ENCODE peak calls at places on chromosomes 5 and 9, in ten cellular contexts. One of them, this sample, is unnamed.

GRCh38 chr5:144205141-144205551 is 34.5 kb downstream of the KCTD16 start:
- DNase-seq in IMR-90: peak; percentile 50
- DNase-seq in choroid plexus epithelial cell: peak; percentile 48
- DNase-seq in left ventricle myocardium inferior: peak; percentile 17
- DNase-seq in A549: peak; percentile 34
- DNase-seq in foreskin fibroblast: peak; percentile 65
- DNase-seq in AG10803: peak; percentile 52
- DNase-seq in HepG2: no peak
- DNase-seq in right lobe of liver: no peak
- DNase-seq in astrocyte of the spinal cord: peak; percentile 47
- DNase-seq in this sample: peak; percentile 38

GRCh38 chr9:114484854-114485443 is 20.3 kb downstream of the WHRN start:
- DNase-seq in IMR-90: peak; percentile 87
- DNase-seq in choroid plexus epithelial cell: peak; percentile 78
- DNase-seq in left ventricle myocardium inferior: no peak
- DNase-seq in A549: peak; percentile 18
- DNase-seq in foreskin fibroblast: peak; percentile 60
- DNase-seq in AG10803: peak; percentile 72
- DNase-seq in HepG2: no peak
- DNase-seq in right lobe of liver: no peak
- DNase-seq in astrocyte of the spinal cord: peak; percentile 51
- DNase-seq in this sample: peak; percentile 73

GRCh38 chr9:94870793-94871558 is 144.5 kb downstream of the AOPEP start:
- DNase-seq in IMR-90: no peak
- DNase-seq in choroid plexus epithelial cell: no peak
- DNase-seq in left ventricle myocardium inferior: peak; percentile 65
- DNase-seq in A549: peak; percentile 73
- DNase-seq in foreskin fibroblast: peak; percentile 44
- DNase-seq in AG10803: peak; percentile 76
- DNase-seq in HepG2: no peak
- DNase-seq in right lobe of liver: no peak
- DNase-seq in astrocyte of the spinal cord: no peak
- DNase-seq in this sample: peak; percentile 90

GRCh38 chr5:7828269-7828668 is 22.7 kb downstream of the CFAP90 start:
- DNase-seq in IMR-90: no peak
- DNase-seq in choroid plexus epithelial cell: no peak
- DNase-seq in left ventricle myocardium inferior: peak; percentile 63
- DNase-seq in A549: no peak
- DNase-seq in foreskin fibroblast: no peak
- DNase-seq in AG10803: no peak
- DNase-seq in HepG2: no peak
- DNase-seq in right lobe of liver: no peak
- DNase-seq in astrocyte of the spinal cord: no peak
- DNase-seq in this sample: no peak

GRCh38 chr9:33202552-33203300 is 35.6 kb upstream of the B4GALT1 start:
- DNase-seq in IMR-90: peak; percentile 69
- DNase-seq in choroid plexus epithelial cell: peak; percentile 91
- DNase-seq in left ventricle myocardium inferior: peak; percentile 69
- DNase-seq in A549: no peak
- DNase-seq in foreskin fibroblast: peak; percentile 84
- DNase-seq in AG10803: peak; percentile 91
- DNase-seq in HepG2: no peak
- DNase-seq in right lobe of liver: no peak
- DNase-seq in astrocyte of the spinal cord: peak; percentile 71
- DNase-seq in this sample: peak; percentile 90

GRCh38 chr5:146426853-146427618 is 20.1 kb upstream of the TCERG1 start:
- DNase-seq in IMR-90: peak; percentile 52
- DNase-seq in choroid plexus epithelial cell: peak; percentile 68
- DNase-seq in left ventricle myocardium inferior: no peak
- DNase-seq in A549: peak; percentile 34
- DNase-seq in foreskin fibroblast: peak; percentile 64
- DNase-seq in AG10803: peak; percentile 54
- DNase-seq in HepG2: peak; percentile 39
- DNase-seq in right lobe of liver: no peak
- DNase-seq in astrocyte of the spinal cord: peak; percentile 50
- DNase-seq in this sample: peak; percentile 52

GRCh38 chr9:136619742-136620440 is 42.8 kb upstream of the EGFL7 start:
- DNase-seq in IMR-90: peak; percentile 51
- DNase-seq in choroid plexus epithelial cell: peak; percentile 89
- DNase-seq in left ventricle myocardium inferior: peak; percentile 67
- DNase-seq in A549: no peak
- DNase-seq in foreskin fibroblast: peak; percentile 28
- DNase-seq in AG10803: no peak
- DNase-seq in HepG2: peak; percentile 65
- DNase-seq in right lobe of liver: peak; percentile 98
- DNase-seq in astrocyte of the spinal cord: peak; percentile 27
- DNase-seq in this sample: peak; percentile 69

GRCh38 chr5:5078009-5078897 is 61.9 kb upstream of the ADAMTS16 start:
- DNase-seq in IMR-90: no peak
- DNase-seq in choroid plexus epithelial cell: no peak
- DNase-seq in left ventricle myocardium inferior: no peak
- DNase-seq in A549: no peak
- DNase-seq in foreskin fibroblast: peak; percentile 0
- DNase-seq in AG10803: no peak
- DNase-seq in HepG2: no peak
- DNase-seq in right lobe of liver: no peak
- DNase-seq in astrocyte of the spinal cord: no peak
- DNase-seq in this sample: no peak

GRCh38 chr5:7960142-7960541 is 91.2 kb downstream of the MTRR start:
- DNase-seq in IMR-90: no peak
- DNase-seq in choroid plexus epithelial cell: no peak
- DNase-seq in left ventricle myocardium inferior: no peak
- DNase-seq in A549: no peak
- DNase-seq in foreskin fibroblast: no peak
- DNase-seq in AG10803: no peak
- DNase-seq in HepG2: no peak
- DNase-seq in right lobe of liver: no peak
- DNase-seq in astrocyte of the spinal cord: no peak
- DNase-seq in this sample: no peak

GRCh38 chr5:116600876-116601275 is 26.3 kb upstream of the SEMA6A start:
- DNase-seq in IMR-90: peak; percentile 9
- DNase-seq in choroid plexus epithelial cell: peak; percentile 61
- DNase-seq in left ventricle myocardium inferior: no peak
- DNase-seq in A549: no peak
- DNase-seq in foreskin fibroblast: peak; percentile 46
- DNase-seq in AG10803: peak; percentile 2
- DNase-seq in HepG2: no peak
- DNase-seq in right lobe of liver: no peak
- DNase-seq in astrocyte of the spinal cord: peak; percentile 65
- DNase-seq in this sample: peak; percentile 18

GRCh38 chr9:137647096-137647709 is 28.4 kb downstream of the EHMT1 start:
- DNase-seq in IMR-90: no peak
- DNase-seq in choroid plexus epithelial cell: no peak
- DNase-seq in left ventricle myocardium inferior: peak; percentile 0
- DNase-seq in A549: no peak
- DNase-seq in foreskin fibroblast: no peak
- DNase-seq in AG10803: no peak
- DNase-seq in HepG2: no peak
- DNase-seq in right lobe of liver: no peak
- DNase-seq in astrocyte of the spinal cord: no peak
- DNase-seq in this sample: no peak
- H3K4me3 ChIP-seq in IMR-90: no peak overlapping the region
- H3K4me3 ChIP-seq in choroid plexus epithelial cell: no peak overlapping the region
- H3K4me3 ChIP-seq in left ventricle myocardium inferior: no peak overlapping the region
- H3K4me3 ChIP-seq in A549: no peak overlapping the region
- H3K4me3 ChIP-seq in foreskin fibroblast: no peak overlapping the region
- H3K4me3 ChIP-seq in AG10803: no peak overlapping the region
- H3K4me3 ChIP-seq in HepG2: no peak overlapping the region
- H3K4me3 ChIP-seq in right lobe of liver: no peak overlapping the region
- H3K4me3 ChIP-seq in astrocyte of the spinal cord: no peak overlapping the region
- H3K4me3 ChIP-seq in this sample: no peak overlapping the region

GRCh38 chr9:109342878-109343277 is 22.0 kb upstream of the EPB41L4B start:
- DNase-seq in IMR-90: no peak
- DNase-seq in choroid plexus epithelial cell: no peak
- DNase-seq in left ventricle myocardium inferior: no peak
- DNase-seq in A549: no peak
- DNase-seq in foreskin fibroblast: no peak
- DNase-seq in AG10803: no peak
- DNase-seq in HepG2: no peak
- DNase-seq in right lobe of liver: no peak
- DNase-seq in astrocyte of the spinal cord: no peak
- DNase-seq in this sample: no peak
- TF ChIP-seq CTCF in IMR-90: no peak
- TF ChIP-seq CTCF in choroid plexus epithelial cell: no peak
- TF ChIP-seq CTCF in left ventricle myocardium inferior: no peak
- TF ChIP-seq CTCF in A549: no peak
- TF ChIP-seq CTCF in foreskin fibroblast: no peak
- TF ChIP-seq CTCF in AG10803: no peak
- TF ChIP-seq CTCF in HepG2: no peak
- TF ChIP-seq CTCF in right lobe of liver: no peak
- TF ChIP-seq CTCF in astrocyte of the spinal cord: no peak
- TF ChIP-seq CTCF in this sample: no peak

GRCh38 chr5:160188151-160188967 is 40.9 kb upstream of the FABP6 start:
- DNase-seq in IMR-90: peak; percentile 82
- DNase-seq in choroid plexus epithelial cell: peak; percentile 73
- DNase-seq in left ventricle myocardium inferior: peak; percentile 75
- DNase-seq in A549: peak; percentile 27
- DNase-seq in foreskin fibroblast: peak; percentile 76
- DNase-seq in AG10803: peak; percentile 65
- DNase-seq in HepG2: no peak
- DNase-seq in right lobe of liver: peak; percentile 49
- DNase-seq in astrocyte of the spinal cord: peak; percentile 47
- DNase-seq in this sample: peak; percentile 88
- H3K4me3 ChIP-seq in IMR-90: peak overlapping the region; percentile 22
- H3K4me3 ChIP-seq in choroid plexus epithelial cell: peak overlapping the region; percentile 63
- H3K4me3 ChIP-seq in left ventricle myocardium inferior: peak overlapping the region; percentile 69
- H3K4me3 ChIP-seq in A549: peak overlapping the region; percentile 24
- H3K4me3 ChIP-seq in foreskin fibroblast: peak overlapping the region; percentile 44
- H3K4me3 ChIP-seq in AG10803: peak overlapping the region; percentile 55
- H3K4me3 ChIP-seq in HepG2: peak overlapping the region; percentile 40
- H3K4me3 ChIP-seq in right lobe of liver: peak overlapping the region; percentile 46
- H3K4me3 ChIP-seq in astrocyte of the spinal cord: peak overlapping the region; percentile 27
- H3K4me3 ChIP-seq in this sample: peak overlapping the region; percentile 55

GRCh38 chr9:124675261-124676158 is 95.6 kb downstream of the NR6A1 start:
- DNase-seq in IMR-90: no peak
- DNase-seq in choroid plexus epithelial cell: no peak
- DNase-seq in left ventricle myocardium inferior: no peak
- DNase-seq in A549: no peak
- DNase-seq in foreskin fibroblast: no peak
- DNase-seq in AG10803: peak; percentile 25
- DNase-seq in HepG2: no peak
- DNase-seq in right lobe of liver: no peak
- DNase-seq in astrocyte of the spinal cord: no peak
- DNase-seq in this sample: no peak

GRCh38 chr9:124674651-124675050 is 96.5 kb downstream of the NR6A1 start:
- DNase-seq in IMR-90: no peak
- DNase-seq in choroid plexus epithelial cell: no peak
- DNase-seq in left ventricle myocardium inferior: no peak
- DNase-seq in A549: no peak
- DNase-seq in foreskin fibroblast: no peak
- DNase-seq in AG10803: no peak
- DNase-seq in HepG2: no peak
- DNase-seq in right lobe of liver: no peak
- DNase-seq in astrocyte of the spinal cord: no peak
- DNase-seq in this sample: no peak

GRCh38 chr9:124676159-124676551 is 95.0 kb downstream of the NR6A1 start:
- DNase-seq in IMR-90: no peak
- DNase-seq in choroid plexus epithelial cell: no peak
- DNase-seq in left ventricle myocardium inferior: no peak
- DNase-seq in A549: no peak
- DNase-seq in foreskin fibroblast: peak; percentile 9
- DNase-seq in AG10803: peak; percentile 55
- DNase-seq in HepG2: no peak
- DNase-seq in right lobe of liver: peak; percentile 53
- DNase-seq in astrocyte of the spinal cord: no peak
- DNase-seq in this sample: no peak

GRCh38 chr9:124671861-124672260 is 99.2 kb downstream of the NR6A1 start:
- DNase-seq in IMR-90: no peak
- DNase-seq in choroid plexus epithelial cell: no peak
- DNase-seq in left ventricle myocardium inferior: no peak
- DNase-seq in A549: no peak
- DNase-seq in foreskin fibroblast: no peak
- DNase-seq in AG10803: no peak
- DNase-seq in HepG2: no peak
- DNase-seq in right lobe of liver: no peak
- DNase-seq in astrocyte of the spinal cord: no peak
- DNase-seq in this sample: no peak

DNA sequence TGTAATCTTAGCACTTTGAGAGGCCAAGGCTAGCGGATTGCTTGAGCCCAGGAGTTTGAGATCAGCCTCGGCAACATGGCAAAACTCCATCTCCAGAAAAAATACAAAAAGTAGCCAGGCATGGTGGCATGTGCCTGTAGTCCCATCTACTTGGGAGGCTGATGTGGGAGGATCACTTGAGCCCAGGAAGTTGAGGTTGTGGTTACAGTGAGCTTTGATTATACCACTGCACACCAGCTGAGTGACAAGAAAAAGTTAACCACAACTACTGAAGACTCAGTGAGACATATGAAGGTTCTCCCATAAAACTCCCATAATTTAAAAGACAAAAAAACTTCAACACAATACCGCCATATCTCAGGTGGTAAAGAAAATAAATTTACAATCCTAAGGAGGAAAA is 98.0 kb downstream of the NR6A1 start:
- DNase-seq in IMR-90: no peak
- DNase-seq in choroid plexus epithelial cell: no peak
- DNase-seq in left ventricle myocardium inferior: no peak
- DNase-seq in A549: no peak
- DNase-seq in foreskin fibroblast: no peak
- DNase-seq in AG10803: no peak
- DNase-seq in HepG2: no peak
- DNase-seq in right lobe of liver: no peak
- DNase-seq in astrocyte of the spinal cord: no peak
- DNase-seq in this sample: no peak
- TF ChIP-seq CTCF in IMR-90: no peak
- TF ChIP-seq CTCF in choroid plexus epithelial cell: no peak
- TF ChIP-seq CTCF in left ventricle myocardium inferior: no peak
- TF ChIP-seq CTCF in A549: no peak
- TF ChIP-seq CTCF in foreskin fibroblast: no peak
- TF ChIP-seq CTCF in AG10803: no peak
- TF ChIP-seq CTCF in HepG2: no peak
- TF ChIP-seq CTCF in right lobe of liver: no peak
- TF ChIP-seq CTCF in astrocyte of the spinal cord: no peak
- TF ChIP-seq CTCF in this sample: no peak

DNA sequence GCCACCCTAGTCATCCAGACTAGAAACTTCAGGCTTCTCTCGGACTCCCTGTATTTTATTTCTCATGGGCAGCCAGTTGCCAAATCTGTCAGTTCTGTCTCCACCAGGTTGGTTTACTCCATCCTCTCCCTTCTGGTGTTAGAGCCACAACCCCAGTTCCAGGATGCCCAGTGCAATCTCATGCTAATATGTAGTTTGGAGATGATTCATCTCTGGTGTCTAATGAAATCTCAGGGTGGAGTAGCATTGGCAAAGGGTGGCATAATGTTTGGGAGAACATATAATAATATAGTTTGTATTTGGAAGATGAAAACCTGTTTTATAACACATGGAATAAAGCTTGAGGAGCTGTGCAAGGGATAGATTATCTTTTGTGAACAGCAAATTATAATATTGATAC is 30.2 kb downstream of the SLC46A2 start:
- DNase-seq in IMR-90: no peak
- DNase-seq in choroid plexus epithelial cell: no peak
- DNase-seq in left ventricle myocardium inferior: no peak
- DNase-seq in A549: no peak
- DNase-seq in foreskin fibroblast: peak; percentile 30
- DNase-seq in AG10803: no peak
- DNase-seq in HepG2: no peak
- DNase-seq in right lobe of liver: no peak
- DNase-seq in astrocyte of the spinal cord: no peak
- DNase-seq in this sample: no peak
- H3K4me3 ChIP-seq in IMR-90: no peak overlapping the region
- H3K4me3 ChIP-seq in choroid plexus epithelial cell: no peak overlapping the region
- H3K4me3 ChIP-seq in left ventricle myocardium inferior: no peak overlapping the region
- H3K4me3 ChIP-seq in A549: no peak overlapping the region
- H3K4me3 ChIP-seq in foreskin fibroblast: no peak overlapping the region
- H3K4me3 ChIP-seq in AG10803: no peak overlapping the region
- H3K4me3 ChIP-seq in HepG2: no peak overlapping the region
- H3K4me3 ChIP-seq in right lobe of liver: no peak overlapping the region
- H3K4me3 ChIP-seq in astrocyte of the spinal cord: no peak overlapping the region
- H3K4me3 ChIP-seq in this sample: no peak overlapping the region

This sample was measured in fibroblast of villous mesenchyme.